ENCODE peak calls at places on chromosomes 6 and 20, in six cellular contexts. One of them, this sample, is unnamed. For H3K36me3, the result is how much of the 10 kb centered on the place peaks cover.

GRCh38 chr6:163513570-163514166 is 99.2 kb downstream of the QKI start:
- DNase-seq in HepG2: no peak
- DNase-seq in fibroblast of lung: no peak
- DNase-seq in IMR-90: no peak
- DNase-seq in PC-3: no peak
- DNase-seq in SK-N-SH: no peak
- DNase-seq in this sample: no peak

GRCh38 chr6:27178860-27179259 is 68.6 kb upstream of the PRSS16 start:
- DNase-seq in PC-3: no peak
- DNase-seq in HepG2: no peak
- DNase-seq in fibroblast of lung: no peak
- DNase-seq in SK-N-SH: no peak
- DNase-seq in IMR-90: no peak
- DNase-seq in this sample: no peak

GRCh38 chr6:166206066-166206465 is 38.4 kb upstream of the TBXT start:
- DNase-seq in fibroblast of lung: no peak
- DNase-seq in SK-N-SH: no peak
- DNase-seq in HepG2: no peak
- DNase-seq in PC-3: peak
- DNase-seq in IMR-90: peak
- DNase-seq in this sample: no peak

GRCh38 chr6:141634269-141634668 is 498.5 kb upstream of the GJE1 start:
- DNase-seq in SK-N-SH: no peak
- DNase-seq in fibroblast of lung: no peak
- DNase-seq in PC-3: no peak
- DNase-seq in HepG2: no peak
- DNase-seq in IMR-90: no peak
- DNase-seq in this sample: no peak

GRCh38 chr6:70314240-70314639 is 11.4 kb upstream of the COL9A1 start:
- DNase-seq in IMR-90: no peak
- DNase-seq in fibroblast of lung: no peak
- DNase-seq in PC-3: no peak
- DNase-seq in HepG2: no peak
- DNase-seq in SK-N-SH: no peak
- DNase-seq in this sample: no peak

GRCh38 chr20:64241061-64241460 is 14.5 kb upstream of the PCMTD2 start:
- DNase-seq in fibroblast of lung: no peak
- DNase-seq in HepG2: no peak
- DNase-seq in PC-3: no peak
- DNase-seq in SK-N-SH: no peak
- DNase-seq in IMR-90: no peak
- DNase-seq in this sample: no peak

GRCh38 chr6:113625850-113626249 is 231.3 kb upstream of the MARCKS start:
- DNase-seq in fibroblast of lung: no peak
- DNase-seq in SK-N-SH: no peak
- DNase-seq in HepG2: no peak
- DNase-seq in IMR-90: no peak
- DNase-seq in PC-3: no peak
- DNase-seq in this sample: no peak

GRCh38 chr6:10151144-10151915 is 263.5 kb downstream of the TFAP2A start:
- DNase-seq in IMR-90: peak
- DNase-seq in SK-N-SH: no peak
- DNase-seq in HepG2: no peak
- DNase-seq in fibroblast of lung: peak
- DNase-seq in PC-3: peak
- DNase-seq in this sample: no peak

GRCh38 chr6:106511274-106512047 is 117.8 kb downstream of the RTN4IP1 start:
- DNase-seq in IMR-90: no peak
- DNase-seq in SK-N-SH: peak
- DNase-seq in PC-3: peak
- DNase-seq in HepG2: peak
- DNase-seq in fibroblast of lung: peak
- DNase-seq in this sample: peak

GRCh38 chr6:4134841-4135664 is at the start of gene ECI2:
- DNase-seq in SK-N-SH: peak
- DNase-seq in IMR-90: peak
- DNase-seq in PC-3: peak
- DNase-seq in HepG2: peak
- DNase-seq in fibroblast of lung: peak
- DNase-seq in this sample: peak

GRCh38 chr6:136609878-136610706 is 59.9 kb upstream of the MAP7 start:
- DNase-seq in IMR-90: peak
- DNase-seq in fibroblast of lung: peak
- DNase-seq in HepG2: peak
- DNase-seq in PC-3: peak
- DNase-seq in SK-N-SH: no peak
- DNase-seq in this sample: peak

GRCh38 chr20:16530201-16530681 is 43.0 kb downstream of the KIF16B start:
- DNase-seq in IMR-90: peak
- DNase-seq in fibroblast of lung: peak
- DNase-seq in HepG2: peak
- DNase-seq in SK-N-SH: no peak
- DNase-seq in PC-3: peak
- DNase-seq in this sample: no peak

GRCh38 chr6:106370639-106371038 is 10.1 kb downstream of the CRYBG1 start:
- DNase-seq in PC-3: peak
- DNase-seq in HepG2: no peak
- DNase-seq in fibroblast of lung: no peak
- DNase-seq in SK-N-SH: no peak
- DNase-seq in IMR-90: no peak
- DNase-seq in this sample: no peak

GRCh38 chr20:53949319-53949839 is 121.0 kb downstream of the BCAS1 start:
- DNase-seq in PC-3: peak
- DNase-seq in IMR-90: peak
- DNase-seq in fibroblast of lung: peak
- DNase-seq in SK-N-SH: no peak
- DNase-seq in HepG2: no peak
- DNase-seq in this sample: peak

GRCh38 chr6:143276436-143276835 is 174.1 kb downstream of the ADAT2 start:
- DNase-seq in IMR-90: no peak
- DNase-seq in SK-N-SH: no peak
- DNase-seq in HepG2: no peak
- DNase-seq in PC-3: no peak
- DNase-seq in fibroblast of lung: no peak
- DNase-seq in this sample: no peak

GRCh38 chr6:132664309-132665034 is 5.5 kb upstream of the TAAR1 start:
- DNase-seq in IMR-90: no peak
- DNase-seq in fibroblast of lung: no peak
- DNase-seq in SK-N-SH: no peak
- DNase-seq in PC-3: no peak
- DNase-seq in HepG2: no peak
- DNase-seq in this sample: no peak

GRCh38 chr20:47711046-47711752 is 74.1 kb downstream of the SULF2 start:
- DNase-seq in IMR-90: no peak
- DNase-seq in fibroblast of lung: peak
- DNase-seq in HepG2: peak
- DNase-seq in SK-N-SH: no peak
- DNase-seq in PC-3: no peak
- DNase-seq in this sample: no peak

GRCh38 chr20:1876975-1877603 is 18.1 kb upstream of the SIRPA start:
- DNase-seq in HepG2: no peak
- DNase-seq in SK-N-SH: peak
- DNase-seq in fibroblast of lung: peak
- DNase-seq in PC-3: no peak
- DNase-seq in IMR-90: peak
- DNase-seq in this sample: peak

GRCh38 chr6:87945966-87946365 is 101.7 kb upstream of the SPACA1 start:
- DNase-seq in PC-3: no peak
- DNase-seq in IMR-90: no peak
- DNase-seq in SK-N-SH: no peak
- DNase-seq in HepG2: no peak
- DNase-seq in fibroblast of lung: peak
- DNase-seq in this sample: no peak

GRCh38 chr6:166751051-166751595 is 124.1 kb upstream of the RPS6KA2 start:
- DNase-seq in IMR-90: no peak
- DNase-seq in SK-N-SH: peak
- DNase-seq in PC-3: no peak
- DNase-seq in HepG2: no peak
- DNase-seq in fibroblast of lung: peak
- DNase-seq in this sample: no peak

GRCh38 chr6:108174371-108175175 is 8.8 kb downstream of the NR2E1 start:
- DNase-seq in PC-3: no peak
- DNase-seq in IMR-90: peak
- DNase-seq in SK-N-SH: peak
- DNase-seq in HepG2: no peak
- DNase-seq in fibroblast of lung: peak
- DNase-seq in this sample: no peak

GRCh38 chr6:79334674-79335073 is 100.2 kb upstream of the HMGN3 start:
- DNase-seq in HepG2: no peak
- DNase-seq in fibroblast of lung: no peak
- DNase-seq in SK-N-SH: no peak
- DNase-seq in PC-3: no peak
- DNase-seq in IMR-90: no peak
- DNase-seq in this sample: no peak

GRCh38 chr6:72938104-72938503 is 287.2 kb downstream of the KHDC1L start:
- DNase-seq in fibroblast of lung: no peak
- DNase-seq in PC-3: no peak
- DNase-seq in SK-N-SH: no peak
- DNase-seq in IMR-90: no peak
- DNase-seq in HepG2: no peak
- DNase-seq in this sample: no peak

GRCh38 chr6:137775720-137776119 is 91.3 kb upstream of the TNFAIP3 start:
- DNase-seq in fibroblast of lung: peak
- DNase-seq in IMR-90: no peak
- DNase-seq in PC-3: no peak
- DNase-seq in SK-N-SH: no peak
- DNase-seq in HepG2: no peak
- DNase-seq in this sample: peak

GRCh38 chr6:134415194-134415593 is 97.3 kb upstream of the SGK1 start:
- DNase-seq in fibroblast of lung: no peak
- DNase-seq in PC-3: no peak
- DNase-seq in HepG2: no peak
- DNase-seq in IMR-90: no peak
- DNase-seq in SK-N-SH: no peak
- DNase-seq in this sample: no peak

GRCh38 chr6:134415681-134416080 is 97.8 kb upstream of the SGK1 start:
- DNase-seq in PC-3: no peak
- DNase-seq in SK-N-SH: no peak
- DNase-seq in HepG2: no peak
- DNase-seq in IMR-90: no peak
- DNase-seq in fibroblast of lung: no peak
- DNase-seq in this sample: no peak

GRCh38 chr6:134416501-134417154 is 98.7 kb upstream of the SGK1 start:
- DNase-seq in PC-3: no peak
- DNase-seq in fibroblast of lung: peak
- DNase-seq in IMR-90: peak
- DNase-seq in SK-N-SH: no peak
- DNase-seq in HepG2: no peak
- DNase-seq in this sample: no peak

GRCh38 chr6:134413241-134413643 is 95.3 kb upstream of the SGK1 start:
- DNase-seq in HepG2: no peak
- DNase-seq in IMR-90: no peak
- DNase-seq in PC-3: no peak
- DNase-seq in SK-N-SH: no peak
- DNase-seq in fibroblast of lung: no peak
- DNase-seq in this sample: no peak

DNA sequence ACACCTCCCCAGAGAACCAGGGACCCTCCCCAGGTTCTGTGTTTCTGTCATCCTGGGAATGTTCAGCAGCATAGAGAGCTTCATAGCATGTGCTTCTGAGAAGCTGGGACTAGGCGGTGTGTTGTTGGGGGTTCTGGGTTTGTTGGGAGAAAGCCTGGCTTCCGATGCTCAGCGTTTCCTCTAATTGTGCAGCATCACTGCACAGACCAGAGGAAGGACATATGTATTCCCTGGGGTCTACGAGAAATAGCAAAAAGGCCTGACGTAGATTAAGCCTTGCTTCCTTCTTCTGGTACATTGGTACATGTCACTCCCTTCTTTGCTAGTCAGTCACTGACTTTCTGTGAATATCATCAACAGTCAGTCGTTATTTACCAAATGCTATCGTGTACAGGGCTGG is 96.9 kb upstream of the SGK1 start:
- DNase-seq in IMR-90: no peak
- DNase-seq in HepG2: no peak
- DNase-seq in fibroblast of lung: no peak
- DNase-seq in PC-3: no peak
- DNase-seq in SK-N-SH: no peak
- DNase-seq in this sample: no peak
- H3K27ac ChIP-seq in IMR-90: no peak
- H3K27ac ChIP-seq in HepG2: no peak
- H3K27ac ChIP-seq in fibroblast of lung: no peak
- H3K27ac ChIP-seq in PC-3: no peak
- H3K27ac ChIP-seq in SK-N-SH: no peak
- H3K27ac ChIP-seq in this sample: no peak

DNA sequence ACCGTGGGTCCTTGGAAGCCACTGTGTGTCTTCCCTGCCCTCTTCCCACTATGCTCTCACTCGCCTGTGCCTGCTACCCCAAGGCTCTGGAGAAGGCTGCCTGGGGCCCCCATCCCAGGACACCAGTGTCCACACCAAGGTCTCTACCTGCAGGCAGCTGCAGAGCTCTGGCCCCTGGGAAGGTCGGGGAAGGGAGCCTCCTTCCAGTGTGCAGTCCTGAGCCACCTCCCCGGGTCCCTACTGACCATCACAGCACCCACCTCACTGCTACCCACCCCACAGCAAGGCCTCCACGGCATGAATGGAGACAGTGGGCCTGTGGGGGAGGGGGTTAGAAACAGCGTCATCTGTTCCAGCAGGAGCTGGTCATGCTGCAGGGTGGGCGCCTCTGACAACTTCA is 35.6 kb downstream of the RBM38 start:
- DNase-seq in IMR-90: no peak
- DNase-seq in HepG2: no peak
- DNase-seq in SK-N-SH: no peak
- DNase-seq in PC-3: no peak
- DNase-seq in fibroblast of lung: no peak
- DNase-seq in this sample: no peak
- H3K9ac ChIP-seq in IMR-90: no peak
- H3K9ac ChIP-seq in HepG2: no peak
- H3K9ac ChIP-seq in SK-N-SH: no peak
- H3K9ac ChIP-seq in PC-3: no peak
- H3K9ac ChIP-seq in fibroblast of lung: no peak
- H3K9ac ChIP-seq in this sample: no peak

GRCh38 chr6:85632164-85632942 is 10.3 kb downstream of the SYNCRIP start:
- DNase-seq in fibroblast of lung: no peak
- DNase-seq in SK-N-SH: no peak
- DNase-seq in PC-3: no peak
- DNase-seq in IMR-90: no peak
- DNase-seq in HepG2: no peak
- DNase-seq in this sample: no peak
- H3K36me3 ChIP-seq in fibroblast of lung: under half
- H3K36me3 ChIP-seq in SK-N-SH: half or more
- H3K36me3 ChIP-seq in PC-3: half or more
- H3K36me3 ChIP-seq in IMR-90: half or more
- H3K36me3 ChIP-seq in HepG2: under half
- H3K36me3 ChIP-seq in this sample: under half

GRCh38 chr20:41475507-41475906 is 108.9 kb upstream of the EMILIN3 start:
- DNase-seq in SK-N-SH: no peak
- DNase-seq in fibroblast of lung: peak
- DNase-seq in HepG2: no peak
- DNase-seq in IMR-90: no peak
- DNase-seq in PC-3: no peak
- DNase-seq in this sample: peak
- H3K27ac ChIP-seq in SK-N-SH: peak
- H3K27ac ChIP-seq in fibroblast of lung: no peak
- H3K27ac ChIP-seq in HepG2: no peak
- H3K27ac ChIP-seq in IMR-90: no peak
- H3K27ac ChIP-seq in PC-3: no peak
- H3K27ac ChIP-seq in this sample: no peak

This sample was measured in endothelial cell of umbilical vein.